ENCODE peak calls at places on chromosomes 3 and 15, in five cellular contexts. Q is mammary epithelial cell, I is fibroblast of lung, B is PC-9, D is keratinocyte. T is an unnamed sample.
A peak's percentile ranks its signal among the peaks of the same experiment; 100 is the strongest.

GRCh38 chr3:81443948-81444347 is 317.5 kb downstream of the GBE1 start:
- DNase-seq in Q (peak; percentile 84), I (no peak), D (peak; percentile 49), B (no peak), T (peak; percentile 77)

GRCh38 chr15:82851331-82851850 is 42.0 kb downstream of the WHAMM start:
- DNase-seq in D (no peak), B (no peak), Q (no peak), I (no peak), T (no peak)

GRCh38 chr3:148759425-148759824 is 61.7 kb downstream of the AGTR1 start:
- DNase-seq in D (no peak), Q (no peak), I (no peak), B (no peak), T (no peak)

GRCh38 chr3:141646760-141647561 is 91.1 kb upstream of the RNF7 start:
- DNase-seq in Q (peak; percentile 40), D (no peak), I (peak; percentile 77), B (peak; percentile 19), T (no peak)

GRCh38 chr3:115660646-115661442 is 37.5 kb downstream of the GAP43 start:
- DNase-seq in I (peak; percentile 41), Q (no peak), B (no peak), D (no peak), T (no peak)

GRCh38 chr3:8266679-8267267 is 234.8 kb upstream of the LMCD1 start:
- DNase-seq in B (peak; percentile 19), D (no peak), Q (no peak), I (no peak), T (peak; percentile 56)

GRCh38 chr3:41364736-41365135 is 165.4 kb downstream of the CTNNB1 start:
- DNase-seq in B (no peak), D (no peak), I (no peak), Q (no peak), T (peak; percentile 29)

GRCh38 chr3:42269647-42270046 is 3.7 kb upstream of the CCK start:
- DNase-seq in Q (no peak), B (no peak), D (no peak), I (no peak), T (no peak)

GRCh38 chr3:73029321-73029796 is 32.1 kb upstream of the EBLN2 start:
- DNase-seq in D (peak; percentile 42), Q (peak; percentile 94), B (peak; percentile 10), I (peak; percentile 84), T (peak; percentile 97)

GRCh38 chr3:119695480-119695879 is 7.3 kb upstream of the CFAP91 start:
- DNase-seq in I (peak; percentile 13), D (no peak), Q (peak; percentile 9), B (no peak), T (no peak)

GRCh38 chr15:29268706-29269484 is 727 bp downstream of the NSMCE3 start:
- DNase-seq in Q (peak; percentile 31), D (no peak), B (no peak), I (peak; percentile 37), T (peak; percentile 26)

GRCh38 chr3:43288366-43288765 is 2.0 kb downstream of the SNRK start:
- DNase-seq in Q (no peak), D (no peak), I (peak; percentile 61), B (no peak), T (peak; percentile 7)

GRCh38 chr3:31968391-31968926 is 12.6 kb downstream of the OSBPL10 start:
- DNase-seq in D (no peak), B (no peak), Q (peak; percentile 75), I (peak; percentile 76), T (peak; percentile 81)

GRCh38 chr15:82647045-82647834 is at the start of gene CPEB1:
- DNase-seq in Q (peak; percentile 6), B (no peak), I (peak; percentile 51), D (no peak), T (no peak)

GRCh38 chr3:107884719-107885460 is 205.9 kb downstream of the CD47 start:
- DNase-seq in I (peak; percentile 66), D (no peak), B (no peak), Q (peak; percentile 34), T (peak; percentile 72)

GRCh38 chr3:171228228-171228627 is 201.7 kb upstream of the SLC2A2 start:
- DNase-seq in B (no peak), I (peak; percentile 21), D (no peak), Q (no peak), T (no peak)

GRCh38 chr3:120684896-120685295 is 2.9 kb upstream of the HGD start:
- DNase-seq in B (no peak), D (no peak), Q (no peak), I (no peak), T (no peak)

GRCh38 chr15:64883997-64884511 is 27.6 kb upstream of the ANKDD1A start:
- DNase-seq in B (peak; percentile 56), Q (peak; percentile 92), D (peak; percentile 97), I (peak; percentile 82), T (peak; percentile 81)

GRCh38 chr3:10627884-10628572 is 122.6 kb upstream of the ATP2B2 start:
- DNase-seq in I (no peak), B (peak; percentile 15), Q (no peak), D (no peak), T (no peak)

GRCh38 chr3:63990204-63990603 is 33.1 kb downstream of the PSMD6 start:
- DNase-seq in D (no peak), B (no peak), Q (no peak), I (no peak), T (no peak)

GRCh38 chr15:52288051-52288942 is 7.3 kb downstream of the MYO5C start:
- DNase-seq in Q (peak; percentile 42), I (no peak), D (no peak), B (peak; percentile 90), T (peak; percentile 15)

GRCh38 chr3:42526616-42527367 is 24.3 kb downstream of the VIPR1 start:
- DNase-seq in B (no peak), D (no peak), I (no peak), Q (no peak), T (no peak)

GRCh38 chr15:39506146-39506545 is 74.7 kb upstream of the THBS1 start:
- DNase-seq in B (no peak), I (no peak), D (no peak), Q (peak; percentile 66), T (peak; percentile 91)

GRCh38 chr3:20288050-20288449 is 102.0 kb upstream of the SGO1 start:
- DNase-seq in Q (no peak), B (no peak), I (no peak), D (no peak), T (no peak)

GRCh38 chr15:98809273-98809672 is 160.9 kb downstream of the IGF1R start:
- DNase-seq in Q (no peak), B (no peak), I (no peak), D (no peak), T (no peak)

GRCh38 chr3:12967751-12968209 is 105.4 kb downstream of the IQSEC1 start:
- DNase-seq in I (peak; percentile 90), Q (peak; percentile 70), D (no peak), B (peak; percentile 87), T (peak; percentile 63)

GRCh38 chr3:114408763-114409162 is 114.9 kb downstream of the TIGIT start:
- DNase-seq in D (no peak), I (no peak), B (no peak), Q (no peak), T (peak; percentile 31)

GRCh38 chr3:195044411-195044810 is 226.5 kb downstream of the XXYLT1 start:
- DNase-seq in Q (no peak), B (no peak), D (no peak), I (no peak), T (no peak)

GRCh38 chr3:120498947-120499346 is 48.2 kb upstream of the FSTL1 start:
- DNase-seq in Q (peak; percentile 86), D (no peak), I (peak; percentile 95), B (peak; percentile 46), T (peak; percentile 99)

DNA sequence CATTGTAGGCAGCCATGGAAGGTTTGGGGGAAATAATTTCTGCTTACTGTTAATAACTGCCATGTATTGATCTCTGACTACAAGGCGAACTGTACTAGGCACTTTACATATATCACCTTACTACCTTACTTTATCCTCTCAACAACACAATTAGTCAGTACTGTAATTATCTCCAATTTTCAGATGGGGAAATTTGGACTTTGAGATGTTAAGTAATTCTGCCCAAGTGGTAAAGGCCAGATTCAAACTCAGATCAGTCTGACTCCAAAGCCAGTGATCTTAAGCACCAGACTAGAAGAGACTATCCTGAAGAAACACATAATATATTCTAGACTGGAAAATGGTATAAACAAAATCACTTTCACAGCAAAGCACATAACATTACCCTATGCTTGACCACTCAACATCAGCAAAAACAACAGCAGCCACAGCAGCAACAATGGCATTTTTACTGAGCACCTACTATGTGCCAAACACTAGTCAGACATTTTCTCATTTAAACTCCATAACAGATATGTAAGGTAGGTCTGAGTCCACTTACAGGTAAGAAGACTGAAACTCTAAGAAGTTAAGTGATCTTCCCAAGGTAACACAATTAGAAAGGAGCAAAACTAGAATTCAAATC is 13.1 kb downstream of the MTHFS start:
- DNase-seq in Q (no peak), D (no peak), B (no peak), I (no peak), T (no peak)
- H3K36me3 ChIP-seq in Q (peaks cover 12% of the 10 kb centered on the region), D (peaks cover 3% of the 10 kb centered on the region), B (peaks cover 45% of the 10 kb centered on the region), I (no peaks in the 10 kb centered on the region), T (peaks cover 3% of the 10 kb centered on the region)

DNA sequence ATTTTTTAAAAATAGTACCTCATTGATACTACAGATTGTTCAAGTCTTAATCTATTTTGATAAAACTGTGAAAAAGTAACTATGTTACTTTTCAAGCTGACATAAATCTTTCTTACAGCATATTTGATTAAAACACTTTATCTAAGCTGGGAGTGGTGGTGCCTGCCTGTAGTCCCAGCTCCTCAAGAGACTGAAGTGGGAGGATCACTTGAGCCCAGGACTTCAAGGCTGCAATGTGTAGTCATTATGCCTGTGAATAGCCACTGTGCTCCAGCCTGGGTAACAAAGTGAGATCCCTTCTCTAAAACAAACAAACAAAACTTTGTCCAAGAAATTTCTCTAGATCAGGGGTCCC is 59.6 kb upstream of the NEDD4 start:
- DNase-seq in I (no peak), D (no peak), B (no peak), Q (no peak), T (no peak)
- TF ChIP-seq CTCF in I (no peak), D (no peak), B (peak; percentile 7), Q (no peak), T (no peak)

GRCh38 chr15:49178477-49178876 is 8.4 kb downstream of the GALK2 start:
- DNase-seq in I (no peak), B (no peak), Q (no peak), D (no peak), T (no peak)

GRCh38 chr15:49179433-49180190 is 9.6 kb downstream of the GALK2 start:
- DNase-seq in D (no peak), Q (peak; percentile 16), B (no peak), I (no peak), T (no peak)

GRCh38 chr15:49169880-49170597 is at the start of gene GALK2:
- DNase-seq in D (no peak), B (peak; percentile 82), Q (peak; percentile 89), I (peak; percentile 81), T (peak; percentile 75)

GRCh38 chr15:49171790-49172189 is 1.7 kb downstream of the GALK2 start:
- DNase-seq in D (no peak), I (no peak), Q (no peak), B (no peak), T (no peak)

DNA sequence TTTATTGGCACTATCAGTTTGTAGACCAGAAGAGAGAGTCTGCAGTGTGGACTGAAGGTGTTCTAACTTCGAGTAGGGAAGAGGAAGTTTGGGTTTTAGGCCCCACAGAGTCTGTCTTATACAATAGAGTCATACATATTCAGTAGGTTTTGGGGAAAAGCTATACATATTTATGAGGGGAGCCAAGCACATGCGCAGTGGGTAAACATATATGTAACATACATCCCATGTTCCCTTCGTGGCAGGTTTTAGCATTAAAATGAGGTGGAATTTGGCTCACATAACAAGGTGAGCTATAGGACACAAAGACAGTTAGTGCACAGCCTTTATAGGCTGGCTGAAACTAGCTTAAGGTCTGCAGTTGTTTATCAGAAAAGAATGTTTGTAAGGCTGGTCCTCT is 4.9 kb downstream of the GALK2 start:
- DNase-seq in B (no peak), I (no peak), Q (no peak), D (no peak), T (no peak)
- H2AFZ ChIP-seq in B (no peak overlapping the region), I (no peak overlapping the region), Q (no peak overlapping the region), D (no peak overlapping the region), T (no peak overlapping the region)

GRCh38 chr3:52895416-52895815 is 1.9 kb downstream of the STIMATE start:
- DNase-seq in B (no peak), I (no peak), D (no peak), Q (no peak), T (no peak)
- H3K36me3 ChIP-seq in B (no peaks in the 10 kb centered on the region), I (no peaks in the 10 kb centered on the region), D (peaks cover 6% of the 10 kb centered on the region), Q (no peaks in the 10 kb centered on the region), T (no peaks in the 10 kb centered on the region)